ENCODE peak calls at places on chromosome X, in eight cellular contexts. S is neural progenitor cell, T is GM23338, Z is hepatocyte, L is GM23248, W is HCT116, B is MM.1S, F is PC-3. X is an unnamed sample.

GRCh38 chrX:128464091-128464490 is 411.9 kb upstream of the ACTRT1 start:
- DNase-seq in F (peak), W (no peak), L (no peak), Z (peak), T (no peak), B (no peak), S (no peak), X (no peak)

GRCh38 chrX:81489987-81490386 is 288.1 kb downstream of the SH3BGRL start:
- DNase-seq in W (no peak), Z (no peak), F (peak), B (no peak), S (no peak), T (peak), L (peak), X (peak)

GRCh38 chrX:149522914-149523313 is 17.8 kb upstream of the IDS start:
- DNase-seq in S (no peak), F (no peak), W (no peak), Z (peak), L (no peak), B (no peak), T (no peak), X (no peak)

GRCh38 chrX:129310000-129310399 is 213.3 kb downstream of the SMARCA1 start:
- DNase-seq in S (no peak), B (no peak), Z (no peak), F (no peak), W (no peak), L (no peak), T (peak), X (no peak)

GRCh38 chrX:12814434-12814833 is 23.2 kb downstream of the PRPS2 start:
- DNase-seq in F (peak), Z (peak), S (peak), L (peak), B (peak), T (peak), W (no peak), X (peak)

GRCh38 chrX:1391707-1392375 is at the start of gene SLC25A6:
- DNase-seq in Z (peak), T (peak), S (peak), B (peak), F (peak), W (peak), L (peak), X (peak)

GRCh38 chrX:23387826-23388225 is 53.2 kb downstream of the PTCHD1 start:
- DNase-seq in Z (no peak), L (no peak), T (no peak), B (no peak), W (no peak), F (no peak), S (no peak), X (no peak)

GRCh38 chrX:107566603-107567262 is 61.6 kb upstream of the PRPS1 start:
- DNase-seq in F (no peak), L (peak), Z (no peak), S (no peak), B (no peak), T (peak), W (no peak), X (no peak)

GRCh38 chrX:32269877-32270276 is 941.5 kb downstream of the DMD start:
- DNase-seq in S (no peak), B (no peak), L (no peak), T (no peak), Z (no peak), F (no peak), W (no peak), X (no peak)

GRCh38 chrX:13545731-13546130 is 23.7 kb upstream of the EGFL6 start:
- DNase-seq in L (no peak), B (no peak), W (no peak), F (no peak), Z (no peak), T (no peak), S (no peak), X (no peak)

GRCh38 chrX:51148848-51149247 is 183.8 kb upstream of the NUDT10 start:
- DNase-seq in B (no peak), Z (peak), T (peak), F (peak), L (no peak), S (peak), W (peak), X (peak)

GRCh38 chrX:129638917-129639316 is 15.8 kb downstream of the APLN start:
- DNase-seq in B (no peak), W (no peak), T (peak), S (no peak), F (no peak), L (no peak), Z (no peak), X (no peak)

GRCh38 chrX:130027569-130027968 is 45.1 kb downstream of the BCORL1 start:
- DNase-seq in T (no peak), Z (no peak), S (no peak), W (no peak), F (no peak), B (no peak), L (no peak), X (no peak)

GRCh38 chrX:110600745-110601310 is 194.8 kb downstream of the CHRDL1 start:
- DNase-seq in B (no peak), W (no peak), L (peak), T (no peak), F (peak), Z (no peak), S (no peak), X (no peak)

GRCh38 chrX:78754917-78755316 is 7.4 kb downstream of the LPAR4 start:
- DNase-seq in Z (no peak), W (no peak), B (peak), S (no peak), L (no peak), T (no peak), F (no peak), X (peak)

GRCh38 chrX:128691872-128692271 is 639.7 kb upstream of the ACTRT1 start:
- DNase-seq in F (peak), T (no peak), B (no peak), W (no peak), S (no peak), Z (no peak), L (no peak), X (no peak)

GRCh38 chrX:47577424-47577823 is 4.8 kb upstream of the TIMP1 start:
- DNase-seq in T (no peak), B (no peak), L (no peak), S (no peak), F (no peak), W (no peak), Z (no peak), X (no peak)

GRCh38 chrX:147914609-147915008 is 2.9 kb downstream of the FMR1 start:
- DNase-seq in Z (no peak), B (no peak), T (no peak), W (no peak), S (no peak), L (no peak), F (no peak), X (no peak)

GRCh38 chrX:10741003-10741402 is 120.6 kb upstream of the MID1 start:
- DNase-seq in S (no peak), T (no peak), Z (no peak), F (no peak), B (no peak), L (no peak), W (no peak), X (no peak)

GRCh38 chrX:111581086-111581485 is 69.6 kb downstream of the SERTM2 start:
- DNase-seq in B (no peak), S (no peak), Z (no peak), W (no peak), L (no peak), F (no peak), T (no peak), X (no peak)

GRCh38 chrX:132843387-132843786 is 115.0 kb downstream of the HS6ST2 start:
- DNase-seq in T (no peak), B (no peak), Z (no peak), S (no peak), L (no peak), F (no peak), W (no peak), X (no peak)

GRCh38 chrX:132508834-132509233 is 20.0 kb upstream of the MBNL3 start:
- DNase-seq in L (no peak), S (no peak), B (no peak), T (no peak), Z (no peak), F (no peak), W (no peak), X (no peak)

GRCh38 chrX:119667111-119667928 is 25.6 kb downstream of the SEPTIN6 start:
- DNase-seq in L (no peak), S (no peak), F (no peak), T (no peak), B (no peak), Z (no peak), W (no peak), X (no peak)

DNA sequence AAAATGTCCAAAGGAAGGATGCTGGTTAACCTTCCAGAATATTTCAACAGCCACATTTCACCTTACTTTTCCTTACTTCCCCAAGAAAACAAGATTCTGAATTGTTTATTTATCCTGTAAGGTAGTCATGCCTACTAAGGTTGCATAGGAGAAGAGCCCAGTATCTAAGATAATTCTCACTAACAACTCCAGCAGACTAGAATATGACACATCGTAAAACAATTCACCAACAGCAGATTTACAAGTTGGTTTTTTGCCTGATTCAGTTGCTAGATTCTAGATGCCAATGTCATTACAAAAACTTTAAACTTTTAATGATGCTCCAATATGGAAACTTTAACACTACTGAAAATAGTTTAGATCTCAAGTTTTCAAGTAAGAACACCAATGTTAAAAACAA is 176.4 kb downstream of the IL13RA2 start:
- DNase-seq in F (peak), L (peak), Z (no peak), B (no peak), T (no peak), S (no peak), W (no peak), X (no peak)
- TF ChIP-seq EZH2phosphoT487 in F (no peak), L (no peak), Z (no peak), B (no peak), T (no peak), S (no peak), W (no peak), X (no peak)

DNA sequence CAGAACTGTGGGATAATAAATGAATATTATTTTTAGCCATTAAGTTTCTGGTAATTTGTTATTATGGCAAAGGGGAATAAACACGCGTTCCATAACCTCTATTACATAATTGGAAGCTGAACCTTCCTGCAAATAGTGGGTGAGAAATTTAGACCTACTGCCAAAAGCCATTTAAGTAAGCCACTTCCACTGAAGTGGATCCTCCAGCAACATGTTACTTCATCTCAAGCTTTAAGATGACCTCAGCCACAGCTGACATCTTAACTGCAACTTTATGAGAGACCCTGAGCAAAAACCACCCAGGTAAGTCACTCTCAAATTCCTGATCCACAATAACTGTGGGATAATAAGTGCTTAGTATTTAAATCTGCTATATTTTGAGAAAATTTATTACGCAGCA is 1048.6 kb downstream of the FAM133A start:
- DNase-seq in L (no peak), F (no peak), B (no peak), T (no peak), S (no peak), W (no peak), Z (no peak), X (no peak)
- H3K4me2 ChIP-seq in L (no peak), F (no peak), B (no peak), T (no peak), S (no peak), W (no peak), Z (no peak), X (no peak)

DNA sequence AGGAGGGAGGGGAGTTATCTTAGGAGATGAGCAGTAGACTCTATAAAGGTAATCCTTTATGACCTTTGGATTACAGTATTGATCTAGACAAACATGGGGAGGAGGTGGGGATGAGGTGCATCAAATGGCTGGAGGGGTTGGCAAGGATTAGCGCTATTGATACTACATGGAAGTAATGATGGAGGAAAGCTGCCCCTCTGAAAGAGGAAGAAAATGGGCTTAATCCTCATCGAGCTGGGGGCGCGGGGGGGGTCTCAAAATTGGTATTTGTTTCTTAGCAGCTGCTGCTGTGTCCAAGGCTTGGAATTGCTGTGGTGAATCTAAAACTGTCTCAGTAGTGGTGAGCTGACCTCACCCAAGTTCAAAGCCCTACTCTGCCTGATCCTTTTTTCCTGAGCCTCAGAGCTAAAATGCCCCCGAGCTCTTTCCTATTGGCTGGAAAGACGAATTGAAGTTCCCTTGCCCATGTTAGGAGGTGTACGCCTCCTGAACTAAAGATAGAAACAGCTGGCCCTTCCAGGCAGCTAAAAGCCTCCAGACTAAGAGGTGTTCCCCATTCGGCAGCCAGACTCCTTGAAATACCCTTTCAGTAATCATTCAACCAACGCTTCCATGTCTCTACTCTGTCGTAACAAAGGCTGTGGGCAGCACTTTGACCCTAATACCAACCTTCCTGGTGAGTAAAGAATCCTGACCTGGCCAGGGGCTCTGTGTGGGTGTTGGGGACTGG is at the start of gene ITGB1BP2:
- DNase-seq in L (peak), S (no peak), T (peak), B (no peak), F (no peak), W (no peak), Z (peak), X (no peak)
- H3K27ac ChIP-seq in L (peak), S (no peak), T (peak), B (no peak), F (no peak), W (no peak), Z (peak), X (no peak)

GRCh38 chrX:153981231-153981630 is 8.7 kb downstream of the TMEM187 start:
- DNase-seq in T (no peak), Z (no peak), S (no peak), B (no peak), F (no peak), L (no peak), W (no peak), X (no peak)

GRCh38 chrX:153983321-153983729 is 10.8 kb downstream of the TMEM187 start:
- DNase-seq in F (no peak), W (no peak), B (no peak), S (no peak), Z (no peak), T (no peak), L (no peak), X (no peak)

GRCh38 chrX:153984351-153985178 is 12.0 kb downstream of the TMEM187 start:
- DNase-seq in F (no peak), S (no peak), T (no peak), L (no peak), Z (no peak), W (no peak), B (no peak), X (no peak)

DNA sequence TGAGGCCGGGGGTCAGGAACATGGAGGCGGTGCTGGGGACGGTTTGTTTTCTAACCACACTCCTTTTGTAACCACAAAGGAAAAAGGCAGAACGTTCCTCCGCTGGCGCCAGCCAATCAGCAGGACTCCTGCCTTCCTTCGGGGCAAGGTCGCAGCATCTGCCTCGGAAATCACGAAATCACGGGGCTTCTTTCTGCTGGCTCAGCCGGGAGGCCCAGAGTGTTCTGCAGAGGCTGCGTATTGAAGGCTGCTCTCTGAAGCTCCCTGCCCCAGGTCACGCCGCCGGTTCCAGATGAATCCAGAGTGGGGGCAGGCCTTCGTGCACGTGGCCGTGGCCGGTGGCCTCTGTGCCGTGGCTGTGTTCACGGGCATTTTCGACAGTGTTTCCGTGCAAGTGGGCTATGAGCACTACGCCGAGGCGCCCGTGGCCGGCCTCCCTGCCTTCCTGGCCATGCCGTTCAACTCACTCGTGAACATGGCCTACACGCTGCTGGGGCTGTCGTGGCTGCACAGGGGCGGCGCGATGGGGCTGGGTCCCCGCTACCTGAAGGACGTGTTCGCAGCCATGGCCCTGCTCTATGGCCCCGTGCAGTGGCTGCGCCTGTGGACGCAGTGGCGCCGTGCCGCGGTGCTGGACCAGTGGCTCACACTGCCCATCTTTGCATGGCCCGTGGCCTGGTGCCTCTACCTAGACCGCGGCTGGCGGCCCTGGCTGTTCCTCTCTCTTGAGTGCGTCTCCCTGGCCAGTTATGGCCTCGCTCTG is 9.4 kb downstream of the TMEM187 start:
- DNase-seq in L (no peak), W (no peak), S (no peak), T (no peak), Z (no peak), B (peak), F (no peak), X (no peak)
- TF ChIP-seq EZH2phosphoT487 in L (no peak), W (no peak), S (no peak), T (no peak), Z (no peak), B (no peak), F (no peak), X (no peak)

GRCh38 chrX:42976729-42977366 is 198.9 kb upstream of the PPP1R2C start:
- DNase-seq in T (peak), S (no peak), W (no peak), F (no peak), L (no peak), Z (peak), B (no peak), X (peak)

GRCh38 chrX:42973321-42973720 is 195.4 kb upstream of the PPP1R2C start:
- DNase-seq in S (no peak), W (no peak), B (no peak), F (no peak), T (no peak), L (no peak), Z (no peak), X (no peak)

GRCh38 chrX:42975906-42976305 is 197.9 kb upstream of the PPP1R2C start:
- DNase-seq in B (no peak), L (no peak), S (no peak), Z (peak), F (no peak), T (no peak), W (no peak), X (no peak)

DNA sequence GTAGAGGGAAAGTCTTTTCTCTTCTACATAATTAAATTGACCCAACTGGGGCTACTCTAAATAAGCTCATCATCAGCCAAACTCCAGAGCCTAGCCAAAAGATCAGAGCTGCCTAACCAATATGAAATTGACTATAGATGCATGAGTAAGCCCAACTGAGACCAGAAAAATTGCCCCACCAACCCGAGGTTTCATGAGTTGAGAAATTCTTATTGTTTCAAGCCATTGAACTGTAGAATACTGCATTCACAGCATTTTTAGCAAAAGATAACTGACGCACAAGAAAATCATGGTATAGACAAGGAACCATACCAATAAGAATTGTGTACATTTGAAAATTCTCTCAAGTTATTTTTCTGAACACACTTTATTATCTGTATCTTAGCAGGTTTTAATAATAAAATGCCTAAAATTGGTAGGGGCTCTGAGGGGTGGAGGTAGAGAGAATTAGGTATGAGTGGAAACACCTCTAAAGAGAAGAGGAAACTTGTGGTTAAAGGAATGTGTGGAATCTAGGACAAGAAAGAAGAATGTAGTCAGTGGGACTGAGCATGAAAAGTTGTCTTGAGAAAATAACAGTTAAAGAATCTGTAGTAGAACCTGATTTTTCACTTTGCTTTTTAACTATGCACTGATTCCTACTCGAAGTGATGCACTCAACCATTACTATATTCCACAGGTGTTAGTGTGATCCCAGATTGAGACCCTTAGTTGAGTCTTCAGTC is 200.9 kb upstream of the PPP1R2C start:
- DNase-seq in Z (no peak), T (peak), L (no peak), S (no peak), F (no peak), W (no peak), B (no peak), X (no peak)
- H3K4me2 ChIP-seq in Z (no peak), T (no peak), L (no peak), S (no peak), F (no peak), W (no peak), B (no peak), X (no peak)

DNA sequence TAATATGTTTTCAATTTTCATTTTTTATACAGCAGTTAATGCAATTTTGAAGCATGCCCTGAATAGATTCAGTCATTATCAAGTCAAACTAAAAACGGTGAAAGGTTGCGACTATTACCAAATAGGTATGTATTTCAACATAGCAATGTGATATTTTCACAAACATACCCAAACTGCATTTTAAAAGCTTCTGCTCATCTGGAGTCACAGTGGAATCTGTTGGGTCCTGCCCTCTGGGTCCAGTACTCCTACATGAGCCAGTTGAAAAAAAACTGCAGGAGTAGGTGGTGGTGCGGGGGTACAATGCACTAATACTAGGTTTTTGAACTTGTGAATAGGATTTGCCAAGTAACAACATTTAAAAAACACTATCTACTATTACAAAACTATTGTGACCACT is 938 bp downstream of the GPR34 start:
- DNase-seq in W (no peak), L (no peak), T (no peak), S (no peak), Z (no peak), F (no peak), B (no peak), X (no peak)
- H3K27ac ChIP-seq in W (no peak), L (no peak), T (no peak), S (no peak), Z (no peak), F (no peak), B (no peak), X (no peak)